ENCODE peak calls at places on chromosomes 3 and 15, in six cellular contexts. O is H9, V is neural progenitor cell, H is fibroblast of lung, I is MM.1S, W is PC-3. M is an unnamed sample. For H4K20me1, the result is how much of the 10 kb centered on the place peaks cover.

GRCh38 chr15:26126070-26126469 is 262.9 kb upstream of the ATP10A start:
- DNase-seq in O (no peak), V (no peak), H (no peak), I (no peak), W (no peak), M (no peak)

GRCh38 chr15:62742409-62743171 is 300.0 kb upstream of the TPM1 start:
- DNase-seq in O (peak), V (peak), H (peak), I (peak), W (peak), M (peak)

GRCh38 chr15:78073026-78073425 is 4.5 kb downstream of the TBC1D2B start:
- DNase-seq in O (no peak), V (no peak), H (no peak), I (no peak), W (no peak), M (no peak)

GRCh38 chr3:38039101-38039898 is at the start of gene DLEC1:
- DNase-seq in O (peak), V (peak), H (peak), I (peak), W (no peak), M (no peak)

GRCh38 chr15:100832178-100832942 is 47.3 kb upstream of the ALDH1A3 start:
- DNase-seq in O (no peak), V (no peak), H (no peak), I (no peak), W (no peak), M (no peak)

GRCh38 chr3:30256474-30256873 is 349.9 kb upstream of the TGFBR2 start:
- DNase-seq in O (no peak), V (no peak), H (peak), I (no peak), W (no peak), M (no peak)

GRCh38 chr3:188972313-188972712 is 199.5 kb upstream of the TPRG1 start:
- DNase-seq in O (no peak), V (no peak), H (no peak), I (no peak), W (no peak), M (no peak)

GRCh38 chr3:85790445-85791030 is 831.7 kb downstream of the CADM2 start:
- DNase-seq in O (no peak), V (peak), H (no peak), I (no peak), W (no peak), M (no peak)

DNA sequence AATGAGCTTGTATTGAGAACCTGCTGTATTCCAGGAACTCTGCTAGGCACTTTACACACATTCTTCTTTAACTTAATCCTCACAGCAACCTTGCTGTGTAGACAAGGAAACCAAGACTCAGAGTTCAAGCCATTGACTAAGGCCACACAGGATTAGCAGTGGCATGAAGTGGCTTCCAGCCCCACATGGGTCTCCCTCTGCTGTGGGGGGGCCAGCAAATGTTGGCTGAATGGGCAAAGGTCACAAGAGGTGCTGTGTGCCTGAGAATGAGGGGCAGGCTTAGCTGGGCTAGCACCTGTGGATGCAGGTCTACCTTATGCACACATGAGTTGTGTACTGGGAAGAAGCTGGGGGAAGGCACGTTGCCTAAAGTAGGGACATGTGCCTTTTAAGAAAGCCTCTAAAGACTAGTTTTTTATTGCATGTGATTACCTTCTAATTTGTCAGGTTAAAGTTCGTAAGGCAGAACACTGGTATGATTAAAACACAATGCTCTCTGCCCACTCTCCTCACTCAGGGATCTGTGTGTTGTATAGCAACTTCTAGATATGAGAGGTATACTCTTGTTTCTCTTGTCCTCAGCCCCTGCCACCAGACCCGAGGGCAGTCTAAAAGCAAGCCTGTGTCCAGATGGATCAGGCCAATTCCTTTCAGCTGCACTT is 10.9 kb downstream of the BAHD1 start:
- DNase-seq in O (no peak), V (peak), H (no peak), I (no peak), W (no peak), M (no peak)
- H4K20me1 ChIP-seq in O (under half), V (half or more), H (under half), I (under half), W (under half), M (under half)

GRCh38 chr3:65616563-65616962 is 422.2 kb downstream of the MAGI1 start:
- DNase-seq in O (no peak), V (no peak), H (no peak), I (no peak), W (no peak), M (no peak)
- H4K20me1 ChIP-seq in O (under half), V (under half), H (under half), I (under half), W (under half), M (under half)

GRCh38 chr15:60795471-60795870 is 316.5 kb upstream of the ICE2 start:
- DNase-seq in O (no peak), V (no peak), H (no peak), I (no peak), W (no peak), M (no peak)

GRCh38 chr15:60799885-60800728 is 321.2 kb upstream of the ICE2 start:
- DNase-seq in O (no peak), V (no peak), H (peak), I (no peak), W (no peak), M (no peak)

GRCh38 chr15:60795889-60796288 is 316.9 kb upstream of the ICE2 start:
- DNase-seq in O (no peak), V (no peak), H (no peak), I (peak), W (no peak), M (no peak)

GRCh38 chr15:60798821-60799220 is 319.9 kb upstream of the ICE2 start:
- DNase-seq in O (no peak), V (no peak), H (peak), I (no peak), W (no peak), M (peak)

GRCh38 chr15:60797444-60798040 is 318.6 kb upstream of the ICE2 start:
- DNase-seq in O (no peak), V (no peak), H (peak), I (no peak), W (no peak), M (no peak)
- H4K20me1 ChIP-seq in O (under half), V (under half), H (under half), I (under half), W (under half), M (under half)

DNA sequence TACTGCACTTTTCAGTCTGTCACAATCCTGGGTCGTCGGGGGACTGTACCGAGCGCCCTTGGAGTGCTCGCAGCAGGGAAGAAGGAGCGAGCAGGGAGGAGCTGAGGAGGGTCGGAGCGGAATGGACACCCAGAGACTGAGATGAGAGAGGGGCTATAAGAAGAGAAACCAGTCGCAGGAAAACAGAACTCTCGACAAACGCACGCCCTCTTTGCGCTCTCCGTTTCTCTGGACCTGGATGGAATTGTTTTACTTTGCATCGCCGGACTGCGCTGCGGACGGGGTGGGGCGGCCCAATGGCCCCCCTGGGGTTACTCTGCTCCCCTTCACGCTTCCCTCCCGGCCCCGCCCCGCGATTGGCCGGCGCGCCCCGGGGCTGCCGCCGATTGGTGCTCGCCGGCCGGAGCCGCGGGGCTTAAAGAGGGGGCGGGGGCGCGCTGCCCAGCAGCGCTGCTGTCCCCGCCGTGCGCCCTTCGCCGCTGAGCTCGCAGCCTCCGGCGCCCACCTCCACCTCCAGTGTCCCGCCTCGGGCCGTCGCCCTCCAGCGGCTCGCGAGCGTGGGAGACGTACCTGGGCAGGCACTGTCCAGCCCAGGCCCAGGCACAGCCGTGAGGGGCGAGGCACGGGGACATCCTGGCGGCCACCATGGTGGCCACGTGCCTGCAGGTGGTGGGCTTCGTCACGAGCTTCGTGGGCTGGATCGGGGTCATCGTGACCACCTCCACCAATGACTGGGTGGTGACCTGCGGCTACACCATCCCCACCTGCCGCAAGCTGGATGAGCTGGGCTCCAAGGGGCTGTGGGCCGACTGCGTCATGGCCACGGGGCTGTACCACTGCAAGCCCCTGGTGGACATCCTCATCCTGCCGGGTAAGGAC is at the start of gene CLDN11:
- DNase-seq in O (peak), V (peak), H (peak), I (no peak), W (peak), M (no peak)
- H4K20me1 ChIP-seq in O (under half), V (under half), H (under half), I (under half), W (under half), M (under half)

GRCh38 chr3:120415756-120416155 is 35.0 kb downstream of the FSTL1 start:
- DNase-seq in O (no peak), V (no peak), H (no peak), I (no peak), W (no peak), M (no peak)

GRCh38 chr3:120418866-120419490 is 31.8 kb downstream of the FSTL1 start:
- DNase-seq in O (peak), V (peak), H (no peak), I (peak), W (peak), M (peak)

GRCh38 chr3:120418446-120418845 is 32.3 kb downstream of the FSTL1 start:
- DNase-seq in O (no peak), V (no peak), H (no peak), I (no peak), W (no peak), M (no peak)

GRCh38 chr3:120417272-120417911 is 33.4 kb downstream of the FSTL1 start:
- DNase-seq in O (peak), V (peak), H (peak), I (peak), W (peak), M (peak)

GRCh38 chr3:120416868-120417267 is 33.9 kb downstream of the FSTL1 start:
- DNase-seq in O (no peak), V (peak), H (no peak), I (no peak), W (no peak), M (no peak)
- H4K20me1 ChIP-seq in O (under half), V (under half), H (under half), I (under half), W (under half), M (under half)

M was measured in mammary epithelial cell.